ENCODE peak calls at places on chromosomes 16 and 17, in four cellular contexts. T, K, P and Z are unnamed samples.

GRCh38 chr16:12253731-12254130 is 277.2 kb downstream of the SNX29 start:
- DNase-seq in T (no peak), K (no peak), P (no peak), Z (no peak)

GRCh38 chr17:3788200-3788599 is 12.8 kb downstream of the ITGAE start:
- DNase-seq in T (no peak), K (no peak), P (no peak), Z (peak; percentile 66)

GRCh38 chr17:61486135-61487120 is 34.2 kb downstream of the TBX4 start:
- DNase-seq in T (no peak), K (no peak), P (no peak), Z (peak; percentile 44)

GRCh38 chr16:58339452-58339938 is 44.7 kb upstream of the PRSS54 start:
- DNase-seq in T (no peak), K (no peak), P (no peak), Z (no peak)

GRCh38 chr16:47538472-47538871 is 77.3 kb downstream of the PHKB start:
- DNase-seq in T (no peak), K (no peak), P (no peak), Z (no peak)

GRCh38 chr17:71855000-71855399 is 265.8 kb upstream of the SOX9 start:
- DNase-seq in T (no peak), K (no peak), P (no peak), Z (no peak)

GRCh38 chr17:81867123-81867951 is 3.8 kb downstream of the ARHGDIA start:
- DNase-seq in T (no peak), K (peak; percentile 63), P (no peak), Z (peak; percentile 85)

GRCh38 chr16:13973321-13974023 is 53.5 kb downstream of the ERCC4 start:
- DNase-seq in T (no peak), K (no peak), P (no peak), Z (no peak)

GRCh38 chr17:5676012-5676411 is 91.7 kb upstream of the NLRP1 start:
- DNase-seq in T (no peak), K (no peak), P (no peak), Z (no peak)

GRCh38 chr17:53061446-53061845 is 761.3 kb upstream of the KIF2B start:
- DNase-seq in T (no peak), K (no peak), P (no peak), Z (no peak)

GRCh38 chr16:67445441-67445912 is 14.6 kb downstream of the HSD11B2 start:
- DNase-seq in T (no peak), K (peak; percentile 8), P (no peak), Z (no peak)

GRCh38 chr17:60315650-60316049 is 76.3 kb downstream of the USP32 start:
- DNase-seq in T (no peak), K (no peak), P (no peak), Z (no peak)

GRCh38 chr16:81445143-81445922 is 725 bp downstream of the CMIP start:
- DNase-seq in T (no peak), K (peak; percentile 50), P (no peak), Z (peak; percentile 91)

GRCh38 chr17:2916362-2916928 is 120.2 kb downstream of the RAP1GAP2 start:
- DNase-seq in T (no peak), K (no peak), P (no peak), Z (no peak)

GRCh38 chr16:85204242-85205010 is 92.2 kb upstream of the CIBAR2 start:
- DNase-seq in T (no peak), K (no peak), P (no peak), Z (no peak)

GRCh38 chr17:74211929-74212261 is 1.5 kb upstream of the TTYH2 start:
- DNase-seq in T (no peak), K (no peak), P (no peak), Z (no peak)

GRCh38 chr16:69057400-69058378 is 47.8 kb upstream of the HAS3 start:
- DNase-seq in T (no peak), K (no peak), P (peak; percentile 37), Z (no peak)

GRCh38 chr16:21653571-21653970 is 1.2 kb upstream of the IGSF6 start:
- DNase-seq in T (no peak), K (no peak), P (no peak), Z (peak; percentile 78)

GRCh38 chr16:24701521-24701951 is 27.9 kb upstream of the TNRC6A start:
- DNase-seq in T (peak; percentile 71), K (no peak), P (no peak), Z (no peak)

GRCh38 chr17:15112881-15113617 is 152.1 kb downstream of the PMP22 start:
- DNase-seq in T (no peak), K (no peak), P (no peak), Z (no peak)

GRCh38 chr17:17041018-17041521 is 1.2 kb upstream of the MPRIP start:
- DNase-seq in T (peak; percentile 80), K (no peak), P (no peak), Z (peak; percentile 73)

GRCh38 chr17:19315104-19315503 is 47.4 kb downstream of the B9D1 start:
- DNase-seq in T (no peak), K (no peak), P (no peak), Z (peak; percentile 44)

GRCh38 chr17:45225051-45225700 is 3.5 kb downstream of the FMNL1 start:
- DNase-seq in T (peak; percentile 66), K (no peak), P (no peak), Z (peak; percentile 86)

GRCh38 chr16:14302031-14302398 is 230.9 kb downstream of the MRTFB start:
- DNase-seq in T (peak; percentile 88), K (peak; percentile 59), P (no peak), Z (no peak)

GRCh38 chr17:80833952-80834895 is 157.4 kb upstream of the CHMP6 start:
- DNase-seq in T (peak; percentile 56), K (no peak), P (peak; percentile 28), Z (peak; percentile 60)

GRCh38 chr16:88810868-88811599 is 694 bp downstream of the APRT start:
- DNase-seq in T (peak; percentile 91), K (peak; percentile 79), P (peak; percentile 57), Z (peak; percentile 95)

GRCh38 chr16:84823926-84824325 is 4.1 kb downstream of the CRISPLD2 start:
- DNase-seq in T (no peak), K (no peak), P (no peak), Z (no peak)

GRCh38 chr16:86227801-86228200 is 282.5 kb upstream of the FOXF1 start:
- DNase-seq in T (no peak), K (no peak), P (no peak), Z (no peak)

GRCh38 chr16:83272201-83272600 is 535.6 kb upstream of the HSBP1 start:
- DNase-seq in T (no peak), K (no peak), P (no peak), Z (no peak)

GRCh38 chr16:7550096-7550495 is 217.5 kb downstream of the RBFOX1 start:
- DNase-seq in T (no peak), K (no peak), P (no peak), Z (no peak)

GRCh38 chr17:78774956-78775571 is 7.0 kb downstream of the CYTH1 start:
- DNase-seq in T (no peak), K (peak; percentile 55), P (no peak), Z (peak; percentile 89)

GRCh38 chr17:9488556-9488955 is 87.1 kb downstream of the STX8 start:
- DNase-seq in T (no peak), K (no peak), P (no peak), Z (no peak)

GRCh38 chr16:15973460-15973859 is 24.0 kb downstream of the ABCC1 start:
- DNase-seq in T (no peak), K (no peak), P (no peak), Z (no peak)
- H3K9me3 ChIP-seq in T (peaks cover 4% of the 10 kb centered on the region), K (no peaks in the 10 kb centered on the region), P (peaks cover 7% of the 10 kb centered on the region), Z (peaks cover 32% of the 10 kb centered on the region)

DNA sequence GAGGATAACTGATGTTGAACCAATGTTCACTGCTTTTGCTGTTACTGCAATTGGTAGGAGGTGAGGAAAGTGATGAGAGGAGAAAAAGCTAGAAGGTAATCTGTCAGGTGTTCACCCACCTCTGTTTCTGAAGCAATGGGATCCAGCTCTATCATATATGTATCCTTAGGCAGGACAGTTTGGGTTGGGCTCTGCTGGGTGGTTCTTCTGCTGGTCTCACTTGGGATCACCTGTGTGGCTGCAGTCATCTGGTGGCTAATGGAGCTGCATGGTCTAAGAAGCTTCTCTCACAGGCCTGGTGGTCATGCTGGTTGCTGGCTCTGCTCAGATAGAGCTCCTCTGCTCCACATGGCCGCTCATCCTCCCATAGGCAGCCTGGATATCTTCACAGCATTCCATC is 40.2 kb upstream of the ZCCHC14 start:
- DNase-seq in T (no peak), K (no peak), P (no peak), Z (no peak)
- H3K9me3 ChIP-seq in T (peaks cover 14% of the 10 kb centered on the region), K (no peaks in the 10 kb centered on the region), P (peaks cover 36% of the 10 kb centered on the region), Z (peaks cover 47% of the 10 kb centered on the region)

GRCh38 chr16:9837481-9837880 is 344.7 kb downstream of the GRIN2A start:
- DNase-seq in T (no peak), K (no peak), P (no peak), Z (no peak)
- H3K9me3 ChIP-seq in T (no peaks in the 10 kb centered on the region), K (no peaks in the 10 kb centered on the region), P (no peaks in the 10 kb centered on the region), Z (no peaks in the 10 kb centered on the region)

GRCh38 chr17:50274945-50275221 is 617 bp downstream of the TMEM92 start:
- DNase-seq in T (no peak), K (peak; percentile 2), P (no peak), Z (no peak)
- H3K9me3 ChIP-seq in T (no peaks in the 10 kb centered on the region), K (no peaks in the 10 kb centered on the region), P (no peaks in the 10 kb centered on the region), Z (no peaks in the 10 kb centered on the region)

GRCh38 chr16:50416388-50416787 is 47.6 kb upstream of the BRD7 start:
- DNase-seq in T (no peak), K (no peak), P (no peak), Z (no peak)
- H3K9me3 ChIP-seq in T (peaks cover 46% of the 10 kb centered on the region), K (peaks cover 19% of the 10 kb centered on the region), P (peaks cover 50% of the 10 kb centered on the region), Z (peaks cover 39% of the 10 kb centered on the region)

DNA sequence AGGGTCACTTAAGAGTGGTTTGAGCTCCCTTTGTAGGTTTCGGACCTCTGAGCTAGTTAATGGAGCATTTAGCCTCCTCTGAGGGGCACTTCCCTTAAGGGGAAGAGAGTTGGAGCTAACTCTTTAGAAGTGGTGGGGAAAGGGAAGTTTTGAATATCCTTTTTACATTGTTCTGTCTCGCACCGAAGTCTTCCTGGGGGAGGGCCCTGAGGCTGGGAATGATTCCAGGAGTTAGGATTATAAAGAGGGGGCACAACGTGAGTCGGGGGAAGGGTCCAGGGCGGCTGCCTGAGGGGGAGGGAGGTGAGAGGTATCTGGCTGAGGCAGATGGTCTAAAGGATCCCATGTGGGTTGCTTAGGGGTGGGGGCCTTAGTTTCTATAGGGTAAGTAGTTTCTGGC is 32.3 kb downstream of the SEC14L1 start:
- DNase-seq in T (no peak), K (no peak), P (no peak), Z (no peak)
- H3K9me3 ChIP-seq in T (peaks cover 23% of the 10 kb centered on the region), K (peaks cover 18% of the 10 kb centered on the region), P (peaks cover 30% of the 10 kb centered on the region), Z (peaks cover 10% of the 10 kb centered on the region)

GRCh38 chr16:35559911-35560636 is 2100.7 kb downstream of the TP53TG3F start:
- DNase-seq in T (no peak), K (no peak), P (no peak), Z (no peak)
- H3K9me3 ChIP-seq in T (no peaks in the 10 kb centered on the region), K (no peaks in the 10 kb centered on the region), P (no peaks in the 10 kb centered on the region), Z (peaks cover 45% of the 10 kb centered on the region)

DNA sequence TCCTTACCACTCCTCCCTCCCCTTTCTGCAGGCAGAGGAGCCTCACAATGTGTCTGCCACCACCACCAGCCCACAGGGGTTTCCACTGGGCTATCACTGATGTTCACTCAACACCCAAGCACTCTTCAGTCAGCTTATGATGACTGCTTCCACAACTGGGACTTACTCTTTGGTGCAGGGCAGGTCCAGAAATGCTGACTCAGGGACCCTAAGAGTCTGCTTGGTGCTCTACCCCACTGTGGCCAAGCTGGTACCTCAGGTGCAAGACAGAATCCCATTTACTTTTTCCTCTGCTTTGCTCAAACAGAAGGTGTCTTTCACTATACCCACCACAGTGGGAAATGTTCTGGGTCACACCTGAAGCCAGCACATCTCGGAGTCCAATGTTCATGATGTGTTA is 40.1 kb downstream of the ZNF267 start:
- DNase-seq in T (no peak), K (no peak), P (no peak), Z (no peak)
- H3K9me3 ChIP-seq in T (peaks cover 97% of the 10 kb centered on the region), K (peaks cover 98% of the 10 kb centered on the region), P (peaks cover 99% of the 10 kb centered on the region), Z (peaks cover 100% of the 10 kb centered on the region)